ENCODE peak calls at places on chromosome 9, in six cellular contexts. C is stimulated activated CD4-positive, alpha-beta T cell treated with anti-CD3 and anti-CD28 coated beads, Interleukin-2, amount 100 ng/mL, for 4 hours; J is ELR; M is COR-L47; A is brain microvascular endothelial cell; K is GM23248. W is an unnamed sample.

GRCh38 chr9:121440265-121440664 is 59.4 kb downstream of the GGTA1 start:
- DNase-seq in J (peak; percentile 64), K (peak; percentile 26), C (no peak), M (no peak), A (peak; percentile 32), W (peak; percentile 50)

GRCh38 chr9:84386753-84387152 is 46.2 kb upstream of the SLC28A3 start:
- DNase-seq in J (no peak), C (no peak), A (no peak), M (no peak), K (no peak), W (no peak)

GRCh38 chr9:15222313-15222712 is 84.7 kb downstream of the TTC39B start:
- DNase-seq in J (no peak), A (no peak), C (no peak), M (no peak), K (peak; percentile 65), W (no peak)

GRCh38 chr9:107816187-107817021 is 326.8 kb upstream of the KLF4 start:
- DNase-seq in K (no peak), C (no peak), J (no peak), A (no peak), M (no peak), W (no peak)

GRCh38 chr9:128420651-128421473 is at the start of gene CERCAM:
- DNase-seq in M (no peak), C (peak; percentile 16), J (peak; percentile 71), A (peak; percentile 19), K (peak; percentile 83), W (peak; percentile 46)

GRCh38 chr9:80061940-80062339 is 490.2 kb downstream of the TLE4 start:
- DNase-seq in M (no peak), A (peak; percentile 97), C (no peak), J (peak; percentile 58), K (peak; percentile 88), W (peak; percentile 93)

GRCh38 chr9:34526026-34526425 is 3.2 kb upstream of the ENHO start:
- DNase-seq in M (no peak), J (no peak), K (no peak), A (no peak), C (no peak), W (no peak)

GRCh38 chr9:90433398-90433890 is 209.2 kb downstream of the DIRAS2 start:
- DNase-seq in J (no peak), K (no peak), C (no peak), A (peak; percentile 81), M (no peak), W (peak; percentile 6)

W was measured in M059J.